ENCODE peak calls at places on chromosomes 7 and 10, in six cellular contexts. K is GM04504; I is stimulated activated CD4-positive, alpha-beta T cell treated with anti-CD3 and anti-CD28 coated beads, Interleukin-15, amount 100 ng/mL, for 48 hours; V is T-helper 2 cell; A is left lung; S is NCI-H2107. X is an unnamed sample.

GRCh38 chr7:106057962-106058901 is 53.9 kb downstream of the SYPL1 start:
- DNase-seq in K (no peak), A (no peak), V (no peak), S (peak; percentile 54), I (no peak), X (no peak)

GRCh38 chr7:111660478-111660877 is 98.2 kb upstream of the IMMP2L start:
- DNase-seq in S (no peak), V (no peak), A (no peak), K (no peak), I (no peak), X (no peak)

GRCh38 chr7:1967512-1968396 is 265.0 kb downstream of the MAD1L1 start:
- DNase-seq in S (no peak), K (no peak), A (peak; percentile 60), V (no peak), I (no peak), X (no peak)

GRCh38 chr7:84236398-84236797 is 41.8 kb upstream of the SEMA3A start:
- DNase-seq in K (no peak), I (no peak), A (no peak), S (no peak), V (no peak), X (no peak)

GRCh38 chr7:36005876-36006275 is 147.2 kb upstream of the EEPD1 start:
- DNase-seq in S (no peak), I (no peak), V (no peak), K (no peak), A (no peak), X (no peak)

GRCh38 chr7:121755286-121755685 is 117.7 kb upstream of the PTPRZ1 start:
- DNase-seq in K (no peak), V (no peak), S (no peak), A (no peak), I (no peak), X (no peak)

GRCh38 chr10:86264481-86265231 is 101.9 kb downstream of the GRID1 start:
- DNase-seq in V (no peak), K (no peak), I (no peak), A (no peak), S (no peak), X (no peak)

GRCh38 chr10:104333728-104334373 is 4.4 kb downstream of the ITPRIP start:
- DNase-seq in A (no peak), I (no peak), S (no peak), K (no peak), V (no peak), X (no peak)

GRCh38 chr7:27723086-27723485 is 16.9 kb upstream of the TAX1BP1 start:
- DNase-seq in A (no peak), S (no peak), V (no peak), K (no peak), I (no peak), X (no peak)

GRCh38 chr7:92057375-92057774 is 76.9 kb downstream of the CYP51A1 start:
- DNase-seq in S (peak; percentile 37), A (no peak), K (no peak), V (no peak), I (no peak), X (no peak)